ENCODE peak calls at places on chromosome 22, in eight cellular contexts. One of them, this sample, is unnamed.

GRCh38 chr22:17968126-17968525 is 56.2 kb downstream of the MICAL3 start:
- DNase-seq in AG08396: no peak
- DNase-seq in effector memory CD4-positive, alpha-beta T cell: no peak
- DNase-seq in A549: no peak
- DNase-seq in transverse colon: no peak
- DNase-seq in HFFc6: no peak
- DNase-seq in activated CD4-positive, alpha-beta T cell treated with anti-CD3 and anti-CD28 coated beads for 48 hours: no peak
- DNase-seq in coronary artery: no peak
- DNase-seq in this sample: no peak

GRCh38 chr22:36986242-36986821 is 32.9 kb downstream of the TST start:
- DNase-seq in AG08396: no peak
- DNase-seq in effector memory CD4-positive, alpha-beta T cell: no peak
- DNase-seq in A549: no peak
- DNase-seq in transverse colon: peak
- DNase-seq in HFFc6: no peak
- DNase-seq in activated CD4-positive, alpha-beta T cell treated with anti-CD3 and anti-CD28 coated beads for 48 hours: peak
- DNase-seq in coronary artery: no peak
- DNase-seq in this sample: no peak

GRCh38 chr22:24146190-24146616 is 35.1 kb upstream of the SUSD2 start:
- DNase-seq in AG08396: no peak
- DNase-seq in effector memory CD4-positive, alpha-beta T cell: no peak
- DNase-seq in A549: peak
- DNase-seq in transverse colon: peak
- DNase-seq in HFFc6: peak
- DNase-seq in activated CD4-positive, alpha-beta T cell treated with anti-CD3 and anti-CD28 coated beads for 48 hours: peak
- DNase-seq in coronary artery: no peak
- DNase-seq in this sample: no peak

GRCh38 chr22:41048791-41049717 is 43.3 kb upstream of the EP300 start:
- DNase-seq in AG08396: peak
- DNase-seq in effector memory CD4-positive, alpha-beta T cell: no peak
- DNase-seq in A549: no peak
- DNase-seq in transverse colon: peak
- DNase-seq in HFFc6: peak
- DNase-seq in activated CD4-positive, alpha-beta T cell treated with anti-CD3 and anti-CD28 coated beads for 48 hours: no peak
- DNase-seq in coronary artery: peak
- DNase-seq in this sample: no peak

GRCh38 chr22:41237707-41238569 is 2.8 kb downstream of the CHADL start:
- DNase-seq in AG08396: peak
- DNase-seq in effector memory CD4-positive, alpha-beta T cell: peak
- DNase-seq in A549: no peak
- DNase-seq in transverse colon: peak
- DNase-seq in HFFc6: no peak
- DNase-seq in activated CD4-positive, alpha-beta T cell treated with anti-CD3 and anti-CD28 coated beads for 48 hours: peak
- DNase-seq in coronary artery: no peak
- DNase-seq in this sample: peak

GRCh38 chr22:23613193-23613973 is 18.7 kb downstream of the DRICH1 start:
- DNase-seq in AG08396: no peak
- DNase-seq in effector memory CD4-positive, alpha-beta T cell: no peak
- DNase-seq in A549: no peak
- DNase-seq in transverse colon: no peak
- DNase-seq in HFFc6: no peak
- DNase-seq in activated CD4-positive, alpha-beta T cell treated with anti-CD3 and anti-CD28 coated beads for 48 hours: no peak
- DNase-seq in coronary artery: no peak
- DNase-seq in this sample: no peak

GRCh38 chr22:44667829-44668189 is 34.2 kb upstream of the PRR5 start:
- DNase-seq in AG08396: no peak
- DNase-seq in effector memory CD4-positive, alpha-beta T cell: peak
- DNase-seq in A549: no peak
- DNase-seq in transverse colon: peak
- DNase-seq in HFFc6: no peak
- DNase-seq in activated CD4-positive, alpha-beta T cell treated with anti-CD3 and anti-CD28 coated beads for 48 hours: peak
- DNase-seq in coronary artery: no peak
- DNase-seq in this sample: no peak

GRCh38 chr22:44577391-44578114 is 79.5 kb upstream of the RTL6 start:
- DNase-seq in AG08396: no peak
- DNase-seq in effector memory CD4-positive, alpha-beta T cell: no peak
- DNase-seq in A549: no peak
- DNase-seq in transverse colon: no peak
- DNase-seq in HFFc6: no peak
- DNase-seq in activated CD4-positive, alpha-beta T cell treated with anti-CD3 and anti-CD28 coated beads for 48 hours: no peak
- DNase-seq in coronary artery: no peak
- DNase-seq in this sample: no peak

GRCh38 chr22:31692186-31692886 is 30.3 kb upstream of the PISD start:
- DNase-seq in AG08396: no peak
- DNase-seq in effector memory CD4-positive, alpha-beta T cell: no peak
- DNase-seq in A549: no peak
- DNase-seq in transverse colon: no peak
- DNase-seq in HFFc6: peak
- DNase-seq in activated CD4-positive, alpha-beta T cell treated with anti-CD3 and anti-CD28 coated beads for 48 hours: no peak
- DNase-seq in coronary artery: no peak
- DNase-seq in this sample: no peak